ENCODE peak calls at places on chromosomes 12 and 14, in six cellular contexts. One of them, this sample, is unnamed.

GRCh38 chr14:20612403-20612802 is 21.2 kb upstream of the RNASE12 start:
- DNase-seq in GM23338: no peak
- DNase-seq in A549: no peak
- DNase-seq in stomach: no peak
- DNase-seq in CD8-positive, alpha-beta T cell: no peak
- DNase-seq in effector memory CD4-positive, alpha-beta T cell: no peak
- DNase-seq in this sample: no peak

GRCh38 chr12:6788972-6789905 is at the start of gene CD4:
- DNase-seq in GM23338: peak; percentile 53
- DNase-seq in A549: no peak
- DNase-seq in stomach: no peak
- DNase-seq in CD8-positive, alpha-beta T cell: no peak
- DNase-seq in effector memory CD4-positive, alpha-beta T cell: peak; percentile 29
- DNase-seq in this sample: no peak

GRCh38 chr12:57519758-57520007 is 631 bp downstream of the DDIT3 start:
- DNase-seq in GM23338: no peak
- DNase-seq in A549: no peak
- DNase-seq in stomach: no peak
- DNase-seq in CD8-positive, alpha-beta T cell: peak; percentile 62
- DNase-seq in effector memory CD4-positive, alpha-beta T cell: no peak
- DNase-seq in this sample: no peak

GRCh38 chr14:77161011-77161410 is 19.4 kb upstream of the ZDHHC22 start:
- DNase-seq in GM23338: no peak
- DNase-seq in A549: no peak
- DNase-seq in stomach: no peak
- DNase-seq in CD8-positive, alpha-beta T cell: no peak
- DNase-seq in effector memory CD4-positive, alpha-beta T cell: no peak
- DNase-seq in this sample: no peak

GRCh38 chr14:105526781-105527380 is 498 bp downstream of the TMEM121 start:
- DNase-seq in GM23338: peak; percentile 37
- DNase-seq in A549: no peak
- DNase-seq in stomach: no peak
- DNase-seq in CD8-positive, alpha-beta T cell: no peak
- DNase-seq in effector memory CD4-positive, alpha-beta T cell: no peak
- DNase-seq in this sample: peak; percentile 88

GRCh38 chr12:108685469-108686247 is 45.7 kb downstream of the CORO1C start:
- DNase-seq in GM23338: no peak
- DNase-seq in A549: no peak
- DNase-seq in stomach: no peak
- DNase-seq in CD8-positive, alpha-beta T cell: no peak
- DNase-seq in effector memory CD4-positive, alpha-beta T cell: no peak
- DNase-seq in this sample: no peak

GRCh38 chr14:68608235-68608962 is 184.5 kb downstream of the ZFP36L1 start:
- DNase-seq in GM23338: no peak
- DNase-seq in A549: no peak
- DNase-seq in stomach: no peak
- DNase-seq in CD8-positive, alpha-beta T cell: no peak
- DNase-seq in effector memory CD4-positive, alpha-beta T cell: no peak
- DNase-seq in this sample: no peak

GRCh38 chr14:57617510-57617909 is 123.9 kb upstream of the CCDC198 start:
- DNase-seq in GM23338: peak; percentile 46
- DNase-seq in A549: no peak
- DNase-seq in stomach: no peak
- DNase-seq in CD8-positive, alpha-beta T cell: no peak
- DNase-seq in effector memory CD4-positive, alpha-beta T cell: no peak
- DNase-seq in this sample: no peak

GRCh38 chr14:33839193-33840076 is 111.4 kb downstream of the EGLN3 start:
- DNase-seq in GM23338: peak; percentile 79
- DNase-seq in A549: peak; percentile 40
- DNase-seq in stomach: peak; percentile 54
- DNase-seq in CD8-positive, alpha-beta T cell: peak; percentile 64
- DNase-seq in effector memory CD4-positive, alpha-beta T cell: no peak
- DNase-seq in this sample: no peak

GRCh38 chr12:88958961-88959360 is 378.7 kb upstream of the KITLG start:
- DNase-seq in GM23338: peak; percentile 33
- DNase-seq in A549: no peak
- DNase-seq in stomach: no peak
- DNase-seq in CD8-positive, alpha-beta T cell: no peak
- DNase-seq in effector memory CD4-positive, alpha-beta T cell: no peak
- DNase-seq in this sample: no peak

GRCh38 chr14:51869426-51870113 is 9.2 kb downstream of the GNG2 start:
- DNase-seq in GM23338: no peak
- DNase-seq in A549: no peak
- DNase-seq in stomach: no peak
- DNase-seq in CD8-positive, alpha-beta T cell: peak; percentile 59
- DNase-seq in effector memory CD4-positive, alpha-beta T cell: peak; percentile 60
- DNase-seq in this sample: no peak

GRCh38 chr12:51374346-51374745 is 16.9 kb downstream of the GALNT6 start:
- DNase-seq in GM23338: no peak
- DNase-seq in A549: no peak
- DNase-seq in stomach: no peak
- DNase-seq in CD8-positive, alpha-beta T cell: no peak
- DNase-seq in effector memory CD4-positive, alpha-beta T cell: no peak
- DNase-seq in this sample: no peak

GRCh38 chr14:43316427-43316826 is 1190.7 kb downstream of the FSCB start:
- DNase-seq in GM23338: no peak
- DNase-seq in A549: no peak
- DNase-seq in stomach: no peak
- DNase-seq in CD8-positive, alpha-beta T cell: no peak
- DNase-seq in effector memory CD4-positive, alpha-beta T cell: no peak
- DNase-seq in this sample: no peak

GRCh38 chr14:32185097-32185496 is 16.7 kb upstream of the RNU6-7 start:
- DNase-seq in GM23338: no peak
- DNase-seq in A549: no peak
- DNase-seq in stomach: no peak
- DNase-seq in CD8-positive, alpha-beta T cell: no peak
- DNase-seq in effector memory CD4-positive, alpha-beta T cell: no peak
- DNase-seq in this sample: no peak

GRCh38 chr12:106195638-106196037 is 52.2 kb downstream of the CKAP4 start:
- DNase-seq in GM23338: no peak
- DNase-seq in A549: no peak
- DNase-seq in stomach: peak; percentile 26
- DNase-seq in CD8-positive, alpha-beta T cell: no peak
- DNase-seq in effector memory CD4-positive, alpha-beta T cell: no peak
- DNase-seq in this sample: peak; percentile 43

GRCh38 chr14:96160030-96160912 is 44.4 kb upstream of the BDKRB2 start:
- DNase-seq in GM23338: no peak
- DNase-seq in A549: no peak
- DNase-seq in stomach: peak; percentile 8
- DNase-seq in CD8-positive, alpha-beta T cell: peak; percentile 35
- DNase-seq in effector memory CD4-positive, alpha-beta T cell: no peak
- DNase-seq in this sample: no peak

GRCh38 chr12:115923851-115924250 is 353.6 kb downstream of the MED13L start:
- DNase-seq in GM23338: no peak
- DNase-seq in A549: no peak
- DNase-seq in stomach: no peak
- DNase-seq in CD8-positive, alpha-beta T cell: no peak
- DNase-seq in effector memory CD4-positive, alpha-beta T cell: no peak
- DNase-seq in this sample: no peak

GRCh38 chr12:116599285-116600122 is 40.3 kb downstream of the MAP1LC3B2 start:
- DNase-seq in GM23338: peak; percentile 86
- DNase-seq in A549: peak; percentile 83
- DNase-seq in stomach: peak; percentile 82
- DNase-seq in CD8-positive, alpha-beta T cell: peak; percentile 81
- DNase-seq in effector memory CD4-positive, alpha-beta T cell: peak; percentile 7
- DNase-seq in this sample: peak; percentile 58

GRCh38 chr12:12899530-12900380 is 8.4 kb downstream of the GPRC5A start:
- DNase-seq in GM23338: no peak
- DNase-seq in A549: no peak
- DNase-seq in stomach: no peak
- DNase-seq in CD8-positive, alpha-beta T cell: no peak
- DNase-seq in effector memory CD4-positive, alpha-beta T cell: no peak
- DNase-seq in this sample: no peak

GRCh38 chr12:1053690-1054089 is 62.7 kb downstream of the ERC1 start:
- DNase-seq in GM23338: peak; percentile 55
- DNase-seq in A549: no peak
- DNase-seq in stomach: no peak
- DNase-seq in CD8-positive, alpha-beta T cell: no peak
- DNase-seq in effector memory CD4-positive, alpha-beta T cell: no peak
- DNase-seq in this sample: no peak
- H3K27ac ChIP-seq in GM23338: peak overlapping the region; percentile 83
- H3K27ac ChIP-seq in A549: no peak overlapping the region
- H3K27ac ChIP-seq in stomach: no peak overlapping the region
- H3K27ac ChIP-seq in CD8-positive, alpha-beta T cell: no peak overlapping the region
- H3K27ac ChIP-seq in effector memory CD4-positive, alpha-beta T cell: no peak overlapping the region
- H3K27ac ChIP-seq in this sample: no peak overlapping the region

GRCh38 chr12:96046543-96047137 is 11.3 kb upstream of the LTA4H start:
- DNase-seq in GM23338: no peak
- DNase-seq in A549: no peak
- DNase-seq in stomach: no peak
- DNase-seq in CD8-positive, alpha-beta T cell: no peak
- DNase-seq in effector memory CD4-positive, alpha-beta T cell: no peak
- DNase-seq in this sample: no peak
- H3K27ac ChIP-seq in GM23338: no peak overlapping the region
- H3K27ac ChIP-seq in A549: peak overlapping the region; percentile 86
- H3K27ac ChIP-seq in stomach: peak overlapping the region; percentile 94
- H3K27ac ChIP-seq in CD8-positive, alpha-beta T cell: no peak overlapping the region
- H3K27ac ChIP-seq in effector memory CD4-positive, alpha-beta T cell: peak overlapping the region; percentile 23
- H3K27ac ChIP-seq in this sample: no peak overlapping the region

DNA sequence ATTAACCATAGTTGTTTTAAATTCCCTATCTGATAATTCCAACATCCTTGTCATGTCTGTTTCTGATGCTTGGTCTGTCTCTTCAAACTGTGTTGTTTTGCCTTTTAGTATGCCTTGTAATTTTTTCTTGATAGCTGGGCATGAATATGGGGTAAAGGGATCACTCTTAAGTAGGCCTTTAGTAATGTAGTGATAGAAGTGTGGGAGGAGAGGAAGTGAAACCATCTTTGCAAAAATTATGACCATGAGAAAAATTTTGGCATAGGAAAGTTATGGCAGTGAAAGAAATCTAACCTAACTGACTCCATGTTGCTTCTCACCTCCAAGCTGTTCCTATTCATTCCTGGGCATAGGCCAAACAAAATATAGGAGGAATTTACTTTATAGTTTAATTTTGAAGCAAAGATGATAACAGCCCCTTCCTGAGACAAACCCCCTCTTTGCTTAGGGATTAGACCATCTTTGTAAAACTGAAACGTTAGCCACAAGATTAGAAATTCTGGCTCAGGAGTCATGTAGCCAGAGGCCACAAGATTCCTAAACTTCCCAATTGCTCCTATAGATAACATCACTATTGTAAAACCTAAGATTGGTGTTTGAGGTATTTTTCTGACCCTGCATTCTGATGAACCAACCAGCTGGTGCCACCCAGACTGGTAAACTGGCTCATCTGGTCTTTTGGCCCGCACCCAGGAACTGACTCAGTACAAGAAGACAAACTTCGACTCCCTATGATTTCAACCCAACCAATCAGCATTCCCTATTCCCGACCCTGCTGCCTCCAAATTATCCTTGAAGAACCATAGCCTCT is 45.8 kb downstream of the CRADD start:
- DNase-seq in GM23338: no peak
- DNase-seq in A549: no peak
- DNase-seq in stomach: peak; percentile 37
- DNase-seq in CD8-positive, alpha-beta T cell: no peak
- DNase-seq in effector memory CD4-positive, alpha-beta T cell: no peak
- DNase-seq in this sample: no peak
- H3K27ac ChIP-seq in GM23338: no peak overlapping the region
- H3K27ac ChIP-seq in A549: no peak overlapping the region
- H3K27ac ChIP-seq in stomach: no peak overlapping the region
- H3K27ac ChIP-seq in CD8-positive, alpha-beta T cell: no peak overlapping the region
- H3K27ac ChIP-seq in effector memory CD4-positive, alpha-beta T cell: no peak overlapping the region
- H3K27ac ChIP-seq in this sample: no peak overlapping the region

GRCh38 chr12:113105606-113106271 is 29.8 kb downstream of the RASAL1 start:
- DNase-seq in GM23338: no peak
- DNase-seq in A549: no peak
- DNase-seq in stomach: no peak
- DNase-seq in CD8-positive, alpha-beta T cell: no peak
- DNase-seq in effector memory CD4-positive, alpha-beta T cell: no peak
- DNase-seq in this sample: no peak

GRCh38 chr12:113102811-113103210 is 32.8 kb downstream of the RASAL1 start:
- DNase-seq in GM23338: no peak
- DNase-seq in A549: no peak
- DNase-seq in stomach: no peak
- DNase-seq in CD8-positive, alpha-beta T cell: no peak
- DNase-seq in effector memory CD4-positive, alpha-beta T cell: no peak
- DNase-seq in this sample: no peak

GRCh38 chr12:113101751-113102150 is 33.8 kb downstream of the RASAL1 start:
- DNase-seq in GM23338: no peak
- DNase-seq in A549: no peak
- DNase-seq in stomach: no peak
- DNase-seq in CD8-positive, alpha-beta T cell: no peak
- DNase-seq in effector memory CD4-positive, alpha-beta T cell: no peak
- DNase-seq in this sample: no peak

GRCh38 chr12:113104953-113105510 is 30.5 kb downstream of the RASAL1 start:
- DNase-seq in GM23338: no peak
- DNase-seq in A549: no peak
- DNase-seq in stomach: no peak
- DNase-seq in CD8-positive, alpha-beta T cell: no peak
- DNase-seq in effector memory CD4-positive, alpha-beta T cell: no peak
- DNase-seq in this sample: no peak

DNA sequence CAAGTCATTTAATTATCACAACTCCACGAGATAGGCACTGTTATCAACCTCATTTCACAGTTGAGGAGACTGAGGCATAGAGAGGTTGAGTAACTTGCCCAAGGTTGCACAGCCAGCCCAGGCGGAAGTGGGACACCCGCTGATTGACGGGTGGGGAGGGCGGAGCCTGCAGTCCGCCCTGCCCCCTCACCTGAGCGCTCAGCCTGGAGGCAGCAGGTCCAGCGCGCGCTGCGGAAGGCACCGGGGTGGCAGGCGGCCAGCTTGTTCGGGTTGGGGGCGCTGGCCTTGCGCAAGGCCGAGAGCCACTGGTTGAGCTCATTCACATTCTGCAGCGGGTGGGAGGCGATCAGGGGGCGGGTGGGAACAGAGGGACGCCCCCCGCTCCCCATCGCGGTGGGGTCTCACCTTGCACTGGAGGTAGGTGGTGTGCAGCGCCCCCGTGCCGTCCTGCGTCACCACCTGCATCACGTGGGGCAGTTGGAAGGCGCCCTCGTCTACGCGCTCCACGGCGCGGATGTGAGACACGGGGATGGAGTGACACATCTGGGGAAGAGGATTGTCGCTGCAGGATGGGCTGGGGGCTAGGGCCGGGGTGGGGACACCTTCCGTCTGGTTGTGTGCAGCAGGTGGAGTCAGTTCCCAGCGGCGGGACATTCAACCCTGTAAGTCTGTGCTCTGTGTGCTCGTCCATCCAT is 31.7 kb downstream of the RASAL1 start:
- DNase-seq in GM23338: peak; percentile 89
- DNase-seq in A549: no peak
- DNase-seq in stomach: peak; percentile 36
- DNase-seq in CD8-positive, alpha-beta T cell: peak; percentile 72
- DNase-seq in effector memory CD4-positive, alpha-beta T cell: peak; percentile 21
- DNase-seq in this sample: no peak
- H3K27ac ChIP-seq in GM23338: no peak overlapping the region
- H3K27ac ChIP-seq in A549: peak overlapping the region; percentile 24
- H3K27ac ChIP-seq in stomach: no peak overlapping the region
- H3K27ac ChIP-seq in CD8-positive, alpha-beta T cell: peak overlapping the region; percentile 50
- H3K27ac ChIP-seq in effector memory CD4-positive, alpha-beta T cell: no peak overlapping the region
- H3K27ac ChIP-seq in this sample: no peak overlapping the region

This sample was measured in substantia nigra.